ENCODE peak calls at places on chromosomes 5 and 9, in four cellular contexts. I is adrenal gland, C is substantia nigra, G is posterior vena cava. Z is an unnamed sample.
A peak's percentile ranks its signal among the peaks of the same experiment; 100 is the strongest.

GRCh38 chr5:41575110-41575779 is 64.8 kb upstream of the PLCXD3 start:
- DNase-seq in I (no peak), C (no peak), G (no peak), Z (no peak)

GRCh38 chr9:33472171-33472920 is 1.4 kb downstream of the NOL6 start:
- DNase-seq in I (peak; percentile 9), C (no peak), G (peak; percentile 52), Z (no peak)

GRCh38 chr5:177306674-177307543 is 3.3 kb downstream of the PRELID1 start:
- DNase-seq in I (no peak), C (no peak), G (no peak), Z (no peak)

GRCh38 chr5:21663082-21663481 is 1190.1 kb downstream of the CDH12 start:
- DNase-seq in I (no peak), C (no peak), G (no peak), Z (no peak)

GRCh38 chr5:134458234-134458633 is 46.6 kb upstream of the CDKN2AIPNL start:
- DNase-seq in I (no peak), C (no peak), G (peak; percentile 86), Z (no peak)

GRCh38 chr5:168585119-168585912 is 6.1 kb upstream of the PANK3 start:
- DNase-seq in I (no peak), C (no peak), G (no peak), Z (no peak)

GRCh38 chr9:20286154-20286553 is 336.1 kb downstream of the MLLT3 start:
- DNase-seq in I (no peak), C (no peak), G (no peak), Z (no peak)

GRCh38 chr5:123007292-123007691 is 29.2 kb downstream of the PPIC start:
- DNase-seq in I (no peak), C (no peak), G (no peak), Z (no peak)

GRCh38 chr5:62938927-62939326 is 360.3 kb downstream of the LRRC70 start:
- DNase-seq in I (no peak), C (no peak), G (no peak), Z (no peak)

GRCh38 chr9:129524848-129525345 is 96.0 kb downstream of the C9orf50 start:
- DNase-seq in I (no peak), C (no peak), G (peak; percentile 55), Z (no peak)

GRCh38 chr5:28249771-28250415 is 1211.5 kb upstream of the CDH9 start:
- DNase-seq in I (no peak), C (no peak), G (no peak), Z (no peak)

GRCh38 chr5:74408150-74409043 is 232.1 kb downstream of the ENC1 start:
- DNase-seq in I (no peak), C (no peak), G (no peak), Z (no peak)

GRCh38 chr5:123209163-123210013 is 120.3 kb downstream of the PRDM6 start:
- DNase-seq in I (no peak), C (no peak), G (no peak), Z (peak; percentile 87)

GRCh38 chr9:26723486-26723885 is 169.1 kb downstream of the CAAP1 start:
- DNase-seq in I (peak; percentile 14), C (no peak), G (no peak), Z (peak; percentile 14)